ENCODE peak calls at places on chromosomes 5 and 9, in four cellular contexts. One of them, this sample, is unnamed.

GRCh38 chr9:7439355-7439978 is 360.1 kb downstream of the DMAC1 start:
- DNase-seq in choroid plexus epithelial cell: peak; percentile 3
- DNase-seq in lung: no peak
- DNase-seq in fibroblast of lung: peak; percentile 88
- DNase-seq in this sample: no peak

GRCh38 chr5:64285188-64286130 is 119.8 kb downstream of the RNF180 start:
- DNase-seq in choroid plexus epithelial cell: no peak
- DNase-seq in fibroblast of lung: no peak
- DNase-seq in lung: no peak
- DNase-seq in this sample: no peak

GRCh38 chr5:58380655-58381054 is 79.2 kb downstream of the PLK2 start:
- DNase-seq in lung: no peak
- DNase-seq in choroid plexus epithelial cell: no peak
- DNase-seq in fibroblast of lung: no peak
- DNase-seq in this sample: no peak

GRCh38 chr5:56323505-56323904 is 90.4 kb upstream of the ANKRD55 start:
- DNase-seq in lung: no peak
- DNase-seq in choroid plexus epithelial cell: peak; percentile 86
- DNase-seq in fibroblast of lung: peak; percentile 57
- DNase-seq in this sample: peak; percentile 65

GRCh38 chr5:134255418-134256150 is 29.7 kb upstream of the PPP2CA start:
- DNase-seq in lung: no peak
- DNase-seq in choroid plexus epithelial cell: peak; percentile 75
- DNase-seq in fibroblast of lung: peak; percentile 65
- DNase-seq in this sample: peak; percentile 48

GRCh38 chr5:154042751-154043150 is 4.0 kb downstream of the MFAP3 start:
- DNase-seq in fibroblast of lung: peak; percentile 21
- DNase-seq in lung: no peak
- DNase-seq in choroid plexus epithelial cell: no peak
- DNase-seq in this sample: peak; percentile 35

GRCh38 chr5:108801776-108802175 is 54.1 kb downstream of the FER start:
- DNase-seq in fibroblast of lung: peak; percentile 89
- DNase-seq in choroid plexus epithelial cell: peak; percentile 92
- DNase-seq in lung: no peak
- DNase-seq in this sample: peak; percentile 88

GRCh38 chr5:39190311-39191102 is 28.9 kb downstream of the FYB1 start:
- DNase-seq in lung: no peak
- DNase-seq in fibroblast of lung: no peak
- DNase-seq in choroid plexus epithelial cell: no peak
- DNase-seq in this sample: no peak

GRCh38 chr9:75101004-75101601 is 12.8 kb downstream of the OSTF1 start:
- DNase-seq in lung: peak; percentile 44
- DNase-seq in choroid plexus epithelial cell: no peak
- DNase-seq in fibroblast of lung: no peak
- DNase-seq in this sample: no peak

GRCh38 chr5:62779010-62779422 is 200.4 kb downstream of the LRRC70 start:
- DNase-seq in choroid plexus epithelial cell: peak; percentile 76
- DNase-seq in lung: no peak
- DNase-seq in fibroblast of lung: peak; percentile 73
- DNase-seq in this sample: peak; percentile 68

GRCh38 chr5:140356878-140357730 is 2.9 kb upstream of the SLC4A9 start:
- DNase-seq in choroid plexus epithelial cell: no peak
- DNase-seq in fibroblast of lung: no peak
- DNase-seq in lung: no peak
- DNase-seq in this sample: no peak
- TF ChIP-seq CTCF in choroid plexus epithelial cell: no peak
- TF ChIP-seq CTCF in fibroblast of lung: no peak
- TF ChIP-seq CTCF in lung: no peak
- TF ChIP-seq CTCF in this sample: no peak

GRCh38 chr5:1124181-1125029 is 12.5 kb upstream of the SLC12A7 start:
- DNase-seq in choroid plexus epithelial cell: no peak
- DNase-seq in lung: no peak
- DNase-seq in fibroblast of lung: no peak
- DNase-seq in this sample: no peak
- H3K4me3 ChIP-seq in choroid plexus epithelial cell: no peak overlapping the region
- H3K4me3 ChIP-seq in lung: no peak overlapping the region
- H3K4me3 ChIP-seq in fibroblast of lung: no peak overlapping the region
- H3K4me3 ChIP-seq in this sample: no peak overlapping the region

DNA sequence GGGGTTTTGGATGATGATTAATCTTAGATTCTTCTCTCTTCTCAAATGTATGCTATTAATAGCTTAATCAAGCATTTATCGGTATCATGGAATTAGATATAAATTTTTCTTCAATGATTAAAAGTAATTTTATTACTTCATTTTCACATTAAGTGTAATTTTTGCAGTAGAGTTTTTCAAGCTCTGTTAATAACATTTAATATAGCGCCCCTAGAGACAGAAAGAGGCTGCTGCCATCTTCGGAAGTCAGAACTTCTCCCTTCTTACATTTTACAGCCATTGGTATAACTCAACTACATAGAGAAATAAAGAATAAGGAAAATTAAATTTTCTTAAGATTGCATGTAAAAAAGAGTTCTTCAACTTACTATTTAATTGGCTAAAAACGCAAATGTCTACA is 540.3 kb downstream of the GABRG2 start:
- DNase-seq in lung: no peak
- DNase-seq in fibroblast of lung: no peak
- DNase-seq in choroid plexus epithelial cell: no peak
- DNase-seq in this sample: no peak
- TF ChIP-seq CTCF in lung: no peak
- TF ChIP-seq CTCF in fibroblast of lung: no peak
- TF ChIP-seq CTCF in choroid plexus epithelial cell: no peak
- TF ChIP-seq CTCF in this sample: no peak

DNA sequence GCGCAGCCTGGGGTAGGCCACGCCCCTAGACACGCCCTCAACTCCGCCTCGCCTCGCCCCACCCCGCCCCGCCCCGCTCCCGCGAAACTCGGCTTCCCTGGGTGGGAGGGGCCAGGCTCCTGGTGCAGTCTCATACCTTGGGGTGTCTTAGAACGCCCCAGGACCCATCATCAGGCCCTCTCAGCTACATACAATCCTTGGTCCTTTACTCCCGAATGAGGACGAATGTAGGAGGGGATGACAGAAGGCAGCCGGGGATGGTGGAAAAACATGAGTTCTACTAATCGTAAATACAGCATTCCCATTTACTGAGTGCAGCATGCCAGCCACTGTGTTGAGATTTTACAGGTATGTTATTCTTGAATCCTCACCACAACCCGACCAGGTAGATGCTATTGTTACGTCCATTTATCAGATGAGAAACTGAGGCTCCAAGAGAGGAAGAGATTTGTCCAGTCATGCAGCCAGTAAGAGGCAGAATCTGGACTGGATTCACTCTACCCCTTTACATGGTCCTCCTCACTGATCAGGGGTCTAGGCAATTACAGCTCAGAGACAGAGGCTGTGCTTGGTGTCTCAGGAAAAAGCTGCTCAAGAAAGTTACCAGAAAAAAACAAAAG is 6.8 kb downstream of the SH2D3C start:
- DNase-seq in fibroblast of lung: no peak
- DNase-seq in lung: no peak
- DNase-seq in choroid plexus epithelial cell: no peak
- DNase-seq in this sample: no peak
- H3K4me3 ChIP-seq in fibroblast of lung: no peak overlapping the region
- H3K4me3 ChIP-seq in lung: no peak overlapping the region
- H3K4me3 ChIP-seq in choroid plexus epithelial cell: peak overlapping the region; percentile 58
- H3K4me3 ChIP-seq in this sample: peak overlapping the region; percentile 56

GRCh38 chr5:37876926-37877325 is 37.1 kb upstream of the GDNF start:
- DNase-seq in choroid plexus epithelial cell: no peak
- DNase-seq in lung: no peak
- DNase-seq in fibroblast of lung: no peak
- DNase-seq in this sample: no peak
- TF ChIP-seq CTCF in choroid plexus epithelial cell: no peak
- TF ChIP-seq CTCF in lung: no peak
- TF ChIP-seq CTCF in fibroblast of lung: no peak
- TF ChIP-seq CTCF in this sample: no peak

DNA sequence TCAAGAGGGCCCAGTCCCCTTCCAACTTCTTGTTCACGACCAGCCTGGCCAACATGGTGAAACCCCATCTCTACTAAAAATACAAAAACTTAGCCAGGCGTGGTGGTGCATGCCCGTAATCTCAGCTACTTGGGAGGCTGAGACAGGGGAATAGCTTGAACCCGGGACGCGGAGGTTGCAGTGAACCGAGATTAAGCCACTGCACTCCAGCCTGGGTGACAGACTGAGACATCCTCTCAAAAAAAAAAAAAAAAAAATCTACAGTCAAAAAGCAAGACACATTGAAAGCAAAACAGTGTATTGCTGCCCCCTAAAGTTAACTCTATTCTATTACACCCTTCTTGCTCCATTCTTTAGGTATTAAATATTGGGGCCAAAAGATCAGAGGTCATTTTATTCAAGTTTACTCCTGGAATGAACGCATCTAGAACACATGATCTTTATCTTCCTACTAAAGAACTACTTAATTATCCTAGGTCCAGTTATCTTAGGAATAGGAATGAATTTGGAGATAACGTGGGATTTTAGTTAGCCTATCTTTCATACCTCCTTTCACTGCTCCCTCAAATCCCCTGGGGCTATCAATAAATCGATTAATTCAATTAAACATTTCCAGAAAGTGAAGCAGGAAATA is 2.4 kb downstream of the ATG12 start:
- DNase-seq in choroid plexus epithelial cell: peak; percentile 72
- DNase-seq in fibroblast of lung: peak; percentile 72
- DNase-seq in lung: no peak
- DNase-seq in this sample: peak; percentile 64
- H3K4me3 ChIP-seq in choroid plexus epithelial cell: peak overlapping the region; percentile 26
- H3K4me3 ChIP-seq in fibroblast of lung: no peak overlapping the region
- H3K4me3 ChIP-seq in lung: no peak overlapping the region
- H3K4me3 ChIP-seq in this sample: peak overlapping the region; percentile 34

GRCh38 chr5:113123563-113123962 is 147.0 kb downstream of the DCP2 start:
- DNase-seq in lung: no peak
- DNase-seq in choroid plexus epithelial cell: peak; percentile 55
- DNase-seq in fibroblast of lung: no peak
- DNase-seq in this sample: no peak
- TF ChIP-seq CTCF in lung: no peak
- TF ChIP-seq CTCF in choroid plexus epithelial cell: peak; percentile 59
- TF ChIP-seq CTCF in fibroblast of lung: peak; percentile 13
- TF ChIP-seq CTCF in this sample: no peak

GRCh38 chr9:93956183-93956784 is 1.1 kb upstream of the BARX1 start:
- DNase-seq in lung: no peak
- DNase-seq in fibroblast of lung: no peak
- DNase-seq in choroid plexus epithelial cell: no peak
- DNase-seq in this sample: no peak
- H3K4me3 ChIP-seq in lung: no peak overlapping the region
- H3K4me3 ChIP-seq in fibroblast of lung: no peak overlapping the region
- H3K4me3 ChIP-seq in choroid plexus epithelial cell: no peak overlapping the region
- H3K4me3 ChIP-seq in this sample: no peak overlapping the region

GRCh38 chr5:132866342-132867045 is at the start of the genes GDF9 and UQCRQ:
- DNase-seq in fibroblast of lung: peak; percentile 100
- DNase-seq in choroid plexus epithelial cell: peak; percentile 100
- DNase-seq in lung: peak; percentile 98
- DNase-seq in this sample: peak; percentile 100
- TF ChIP-seq CTCF in fibroblast of lung: peak; percentile 31
- TF ChIP-seq CTCF in choroid plexus epithelial cell: peak; percentile 52
- TF ChIP-seq CTCF in lung: peak; percentile 6
- TF ChIP-seq CTCF in this sample: peak; percentile 44

DNA sequence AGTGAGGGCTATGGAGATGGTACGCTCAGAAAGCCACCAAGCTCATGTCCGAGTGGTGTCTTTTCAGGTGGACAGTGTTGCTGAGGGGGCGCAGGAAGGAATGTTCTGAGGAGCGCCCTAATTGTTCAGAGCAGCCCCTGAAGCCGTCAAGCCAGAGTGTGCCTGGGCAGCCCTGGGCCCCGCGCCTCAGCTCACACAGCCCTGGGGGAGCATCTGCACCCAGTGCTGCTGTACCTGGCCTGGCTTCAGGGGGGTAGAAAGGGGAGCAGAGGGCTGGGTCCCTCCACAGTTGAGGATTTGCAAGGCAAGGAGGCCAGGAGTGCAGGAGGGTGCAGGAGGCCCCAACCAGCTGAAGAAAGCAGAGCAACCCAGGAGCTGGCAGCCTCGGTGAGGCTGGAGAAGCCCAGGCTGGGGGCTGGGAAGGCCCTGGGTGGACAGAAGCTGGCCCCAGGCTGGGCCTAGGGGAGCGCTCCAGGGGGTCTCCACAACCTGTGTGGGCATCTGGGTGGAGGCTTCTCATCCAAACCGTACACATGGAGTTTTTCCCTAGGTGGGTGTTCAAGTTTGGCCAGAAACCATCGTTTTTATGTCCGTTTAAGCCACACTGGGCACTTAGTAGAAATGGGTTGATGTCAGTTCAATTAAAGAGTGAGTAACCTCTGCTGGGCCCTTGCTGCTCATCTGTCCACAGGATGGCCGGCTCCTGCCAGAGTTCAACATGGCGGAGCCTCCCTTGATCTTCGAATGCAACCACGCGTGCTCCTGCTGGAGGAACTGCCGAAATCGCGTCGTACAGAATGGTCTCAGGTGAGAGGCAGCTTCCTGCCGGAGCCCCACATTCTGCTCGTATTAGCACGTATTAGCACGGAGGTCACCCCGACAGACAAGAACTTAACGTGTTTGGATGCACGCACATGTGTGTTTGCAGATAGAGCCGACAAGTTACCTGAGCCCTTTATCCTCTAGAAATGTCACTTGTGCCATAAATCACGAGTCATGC is 62.0 kb upstream of the CACNA1B start:
- DNase-seq in fibroblast of lung: no peak
- DNase-seq in choroid plexus epithelial cell: no peak
- DNase-seq in lung: no peak
- DNase-seq in this sample: no peak
- H3K4me3 ChIP-seq in fibroblast of lung: no peak overlapping the region
- H3K4me3 ChIP-seq in choroid plexus epithelial cell: no peak overlapping the region
- H3K4me3 ChIP-seq in lung: no peak overlapping the region
- H3K4me3 ChIP-seq in this sample: no peak overlapping the region

This sample was measured in AG10803.